ENCODE peak calls at places on chromosomes 7 and 10, in four cellular contexts. One of them, this sample, is unnamed.

GRCh38 chr10:84310470-84310869 is 17.9 kb upstream of the CCSER2 start:
- DNase-seq in K562: peak; percentile 53
- DNase-seq in GM12878: no peak
- DNase-seq in H1: no peak
- DNase-seq in this sample: no peak

GRCh38 chr10:114869500-114869899 is 47.9 kb downstream of the FHIP2A start:
- DNase-seq in K562: no peak
- DNase-seq in H1: no peak
- DNase-seq in GM12878: no peak
- DNase-seq in this sample: no peak

GRCh38 chr7:98394377-98394836 is 6.5 kb downstream of the BAIAP2L1 start:
- DNase-seq in K562: no peak
- DNase-seq in GM12878: no peak
- DNase-seq in H1: no peak
- DNase-seq in this sample: peak; percentile 34

GRCh38 chr7:86950360-86950759 is 109.1 kb downstream of the ELAPOR2 start:
- DNase-seq in K562: no peak
- DNase-seq in GM12878: no peak
- DNase-seq in H1: no peak
- DNase-seq in this sample: no peak

GRCh38 chr7:11404355-11404754 is 427.6 kb downstream of the THSD7A start:
- DNase-seq in H1: no peak
- DNase-seq in GM12878: no peak
- DNase-seq in K562: no peak
- DNase-seq in this sample: no peak

GRCh38 chr10:93751832-93752231 is 5.9 kb upstream of the LGI1 start:
- DNase-seq in K562: peak; percentile 5
- DNase-seq in GM12878: no peak
- DNase-seq in H1: no peak
- DNase-seq in this sample: peak; percentile 34

GRCh38 chr10:33901166-33901565 is 566.7 kb upstream of the NRP1 start:
- DNase-seq in GM12878: no peak
- DNase-seq in H1: no peak
- DNase-seq in K562: no peak
- DNase-seq in this sample: no peak

GRCh38 chr7:99393363-99394187 is 14.8 kb downstream of the PDAP1 start:
- DNase-seq in H1: peak; percentile 93
- DNase-seq in K562: no peak
- DNase-seq in GM12878: no peak
- DNase-seq in this sample: no peak

GRCh38 chr7:107966701-107967100 is 36.3 kb downstream of the LAMB1 start:
- DNase-seq in H1: no peak
- DNase-seq in K562: no peak
- DNase-seq in GM12878: no peak
- DNase-seq in this sample: no peak

GRCh38 chr7:151757274-151757673 is 119.6 kb downstream of the PRKAG2 start:
- DNase-seq in K562: no peak
- DNase-seq in GM12878: no peak
- DNase-seq in H1: no peak
- DNase-seq in this sample: no peak

GRCh38 chr10:30637881-30638467 is 8.4 kb upstream of the LYZL2 start:
- DNase-seq in K562: peak; percentile 24
- DNase-seq in H1: no peak
- DNase-seq in GM12878: no peak
- DNase-seq in this sample: peak; percentile 62

GRCh38 chr10:95097805-95098204 is 28.5 kb upstream of the CYP2C8 start:
- DNase-seq in H1: no peak
- DNase-seq in K562: no peak
- DNase-seq in GM12878: no peak
- DNase-seq in this sample: no peak

GRCh38 chr7:41967156-41967555 is 264.3 kb upstream of the INHBA start:
- DNase-seq in K562: no peak
- DNase-seq in H1: no peak
- DNase-seq in GM12878: no peak
- DNase-seq in this sample: no peak

GRCh38 chr7:104487642-104488041 is 159.2 kb downstream of the LHFPL3 start:
- DNase-seq in H1: no peak
- DNase-seq in GM12878: no peak
- DNase-seq in K562: no peak
- DNase-seq in this sample: no peak

GRCh38 chr7:28729685-28730084 is 228.4 kb downstream of the TRIL start:
- DNase-seq in H1: no peak
- DNase-seq in K562: no peak
- DNase-seq in GM12878: no peak
- DNase-seq in this sample: no peak

GRCh38 chr7:70693300-70693689 is 438.6 kb upstream of the GALNT17 start:
- DNase-seq in K562: no peak
- DNase-seq in GM12878: no peak
- DNase-seq in H1: no peak
- DNase-seq in this sample: no peak

GRCh38 chr7:137579913-137580640 is 236.5 kb upstream of the PTN start:
- DNase-seq in H1: no peak
- DNase-seq in K562: no peak
- DNase-seq in GM12878: no peak
- DNase-seq in this sample: no peak

GRCh38 chr10:63628526-63629362 is 107.5 kb downstream of the REEP3 start:
- DNase-seq in H1: no peak
- DNase-seq in K562: peak; percentile 80
- DNase-seq in GM12878: peak; percentile 72
- DNase-seq in this sample: peak; percentile 49

GRCh38 chr10:121823993-121824463 is 103.8 kb downstream of the ATE1 start:
- DNase-seq in GM12878: no peak
- DNase-seq in K562: peak; percentile 27
- DNase-seq in H1: no peak
- DNase-seq in this sample: peak; percentile 36

GRCh38 chr10:104109908-104110662 is 11.9 kb upstream of the SFR1 start:
- DNase-seq in H1: no peak
- DNase-seq in K562: peak; percentile 16
- DNase-seq in GM12878: peak; percentile 40
- DNase-seq in this sample: peak; percentile 90

GRCh38 chr10:82942572-82943091 is 1067.6 kb downstream of the NRG3 start:
- DNase-seq in H1: no peak
- DNase-seq in GM12878: no peak
- DNase-seq in K562: no peak
- DNase-seq in this sample: no peak

GRCh38 chr10:100109670-100110069 is 28.0 kb upstream of the CPN1 start:
- DNase-seq in GM12878: no peak
- DNase-seq in K562: no peak
- DNase-seq in H1: no peak
- DNase-seq in this sample: peak; percentile 28

GRCh38 chr10:71585579-71586092 is 133.9 kb downstream of the C10orf105 start:
- DNase-seq in GM12878: no peak
- DNase-seq in H1: no peak
- DNase-seq in K562: no peak
- DNase-seq in this sample: no peak

GRCh38 chr7:52323202-52323746 is 712.2 kb upstream of the POM121L12 start:
- DNase-seq in H1: no peak
- DNase-seq in K562: no peak
- DNase-seq in GM12878: no peak
- DNase-seq in this sample: no peak

GRCh38 chr7:21999896-22000295 is 54.2 kb upstream of the CDCA7L start:
- DNase-seq in H1: no peak
- DNase-seq in K562: no peak
- DNase-seq in GM12878: no peak
- DNase-seq in this sample: no peak

GRCh38 chr7:71290382-71290781 is 158.4 kb downstream of the GALNT17 start:
- DNase-seq in GM12878: no peak
- DNase-seq in K562: no peak
- DNase-seq in H1: no peak
- DNase-seq in this sample: no peak

GRCh38 chr10:26567349-26567721 is 129.2 kb downstream of the APBB1IP start:
- DNase-seq in K562: no peak
- DNase-seq in GM12878: no peak
- DNase-seq in H1: no peak
- DNase-seq in this sample: no peak

GRCh38 chr10:14481752-14482151 is 151.0 kb upstream of the FRMD4A start:
- DNase-seq in H1: no peak
- DNase-seq in K562: no peak
- DNase-seq in GM12878: no peak
- DNase-seq in this sample: no peak

GRCh38 chr7:124152859-124153692 is 120.2 kb upstream of the TMEM229A start:
- DNase-seq in K562: peak; percentile 9
- DNase-seq in GM12878: no peak
- DNase-seq in H1: no peak
- DNase-seq in this sample: peak; percentile 47

GRCh38 chr10:49400365-49400764 is 4.5 kb upstream of the DRGX start:
- DNase-seq in H1: no peak
- DNase-seq in K562: no peak
- DNase-seq in GM12878: no peak
- DNase-seq in this sample: no peak

GRCh38 chr7:7919449-7919945 is 49.1 kb upstream of the GLCCI1 start:
- DNase-seq in K562: no peak
- DNase-seq in GM12878: no peak
- DNase-seq in H1: no peak
- DNase-seq in this sample: no peak

GRCh38 chr7:133754718-133755117 is 372.4 kb upstream of the LRGUK start:
- DNase-seq in H1: no peak
- DNase-seq in GM12878: no peak
- DNase-seq in K562: no peak
- DNase-seq in this sample: no peak

GRCh38 chr7:155038335-155038734 is 31.8 kb upstream of the HTR5A start:
- DNase-seq in GM12878: no peak
- DNase-seq in K562: no peak
- DNase-seq in H1: no peak
- DNase-seq in this sample: no peak

DNA sequence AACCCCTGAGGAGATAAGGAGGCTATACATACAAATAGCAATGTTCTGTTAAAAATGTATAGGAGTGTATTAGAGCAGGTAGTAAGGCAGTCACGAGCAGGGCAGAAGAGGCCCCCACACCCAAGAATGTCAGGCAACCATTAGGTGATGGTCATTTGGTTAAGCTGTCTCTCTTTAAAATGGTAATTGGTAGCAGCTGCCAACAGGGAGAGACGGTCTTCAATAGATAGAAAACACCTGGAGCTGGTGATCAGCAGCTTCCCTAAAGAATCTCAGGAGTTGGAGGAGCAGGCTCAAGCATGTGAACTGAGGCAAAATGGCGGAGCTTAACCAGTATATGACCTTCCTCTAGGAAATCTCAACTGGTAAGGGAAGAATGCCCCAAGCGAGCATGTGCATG is 26.4 kb upstream of the HTR5A start:
- DNase-seq in GM12878: no peak
- DNase-seq in K562: no peak
- DNase-seq in H1: no peak
- DNase-seq in this sample: no peak
- TF ChIP-seq EGR1 in GM12878: no peak
- TF ChIP-seq EGR1 in K562: no peak
- TF ChIP-seq EGR1 in H1: no peak
- TF ChIP-seq EGR1 in this sample: no peak

GRCh38 chr7:156612930-156613329 is 27.6 kb upstream of the RNF32 start:
- DNase-seq in GM12878: peak; percentile 55
- DNase-seq in H1: no peak
- DNase-seq in K562: no peak
- DNase-seq in this sample: no peak

GRCh38 chr7:156610130-156610529 is 30.4 kb upstream of the RNF32 start:
- DNase-seq in H1: no peak
- DNase-seq in K562: no peak
- DNase-seq in GM12878: no peak
- DNase-seq in this sample: no peak

GRCh38 chr7:156610601-156611000 is 30.0 kb upstream of the RNF32 start:
- DNase-seq in K562: no peak
- DNase-seq in H1: no peak
- DNase-seq in GM12878: no peak
- DNase-seq in this sample: no peak

GRCh38 chr7:156609010-156609877 is 31.3 kb upstream of the RNF32 start:
- DNase-seq in GM12878: no peak
- DNase-seq in K562: peak; percentile 78
- DNase-seq in H1: no peak
- DNase-seq in this sample: no peak

DNA sequence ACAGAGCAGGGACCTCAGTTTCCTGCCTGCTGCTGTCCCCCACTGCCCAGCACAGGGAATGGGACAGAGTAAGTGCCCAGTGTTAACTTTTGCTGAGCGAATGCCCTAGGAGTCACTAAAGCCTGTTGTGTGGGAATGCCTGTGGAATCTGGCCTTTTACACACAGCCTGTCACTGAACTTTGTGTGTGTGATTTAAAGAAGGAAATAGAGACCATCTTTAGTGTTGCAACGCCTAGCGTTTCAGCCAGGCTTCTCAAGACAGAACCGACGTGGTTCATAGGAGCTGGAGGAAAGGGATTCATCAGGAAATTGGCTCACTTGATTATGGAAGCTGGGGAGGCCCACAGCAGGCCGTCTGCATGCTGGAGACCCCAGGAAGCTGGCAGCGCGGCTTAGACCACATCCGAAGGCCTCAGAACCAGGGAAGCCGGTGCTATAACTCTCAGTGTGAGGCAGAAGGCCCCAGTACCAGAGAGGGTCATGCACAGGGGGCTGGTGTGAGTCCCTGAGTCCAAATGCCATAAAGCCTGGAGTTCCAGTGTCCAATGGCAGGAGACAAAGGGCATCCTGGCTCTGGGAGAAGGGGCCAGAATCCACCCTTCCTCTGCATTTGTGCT is 29.1 kb upstream of the RNF32 start:
- DNase-seq in H1: no peak
- DNase-seq in GM12878: no peak
- DNase-seq in K562: no peak
- DNase-seq in this sample: no peak
- TF ChIP-seq EGR1 in H1: no peak
- TF ChIP-seq EGR1 in GM12878: no peak
- TF ChIP-seq EGR1 in K562: no peak
- TF ChIP-seq EGR1 in this sample: no peak

DNA sequence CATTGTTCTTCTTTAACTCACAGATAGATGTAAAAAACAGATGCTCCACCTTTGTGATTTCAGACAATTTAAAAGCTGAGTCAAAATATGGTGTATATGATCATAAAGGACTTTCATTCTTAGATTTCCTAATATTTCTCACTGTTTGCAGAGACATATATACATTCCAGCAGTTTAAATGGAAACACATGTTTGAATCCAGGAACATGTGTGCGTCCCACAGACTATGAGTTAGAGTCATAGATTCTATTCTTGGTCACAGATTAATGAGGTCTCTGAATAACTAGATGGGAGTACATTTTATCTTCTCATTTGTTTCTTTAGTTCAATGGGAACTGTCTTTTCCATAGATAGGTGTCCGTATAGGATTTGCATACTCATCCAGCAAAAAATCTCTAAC is 109.6 kb downstream of the BICC1 start:
- DNase-seq in H1: no peak
- DNase-seq in K562: no peak
- DNase-seq in GM12878: no peak
- DNase-seq in this sample: no peak
- TF ChIP-seq EGR1 in H1: no peak
- TF ChIP-seq EGR1 in K562: no peak
- TF ChIP-seq EGR1 in GM12878: no peak
- TF ChIP-seq EGR1 in this sample: no peak

DNA sequence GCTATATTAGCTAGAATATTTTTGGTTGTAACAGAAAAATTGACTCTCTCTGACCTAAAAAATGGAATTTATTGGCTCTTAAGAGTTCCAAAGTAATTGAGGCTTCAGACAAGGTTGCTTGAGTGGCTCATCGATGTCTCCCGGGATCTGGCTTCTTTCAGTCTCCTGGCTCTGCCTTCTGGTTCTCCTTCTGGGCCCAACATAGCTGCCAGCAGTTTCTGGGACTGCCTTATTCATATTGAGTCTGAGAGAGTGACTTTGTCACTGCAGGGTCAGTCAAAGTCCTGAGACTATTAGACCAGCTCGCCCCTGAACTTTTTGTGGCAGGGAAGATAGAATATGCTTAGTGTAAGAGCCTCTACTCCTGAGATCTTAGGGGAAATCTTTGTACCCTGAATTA is 94.0 kb downstream of the MMRN2 start:
- DNase-seq in K562: no peak
- DNase-seq in GM12878: no peak
- DNase-seq in H1: no peak
- DNase-seq in this sample: no peak
- TF ChIP-seq EGR1 in K562: no peak
- TF ChIP-seq EGR1 in GM12878: no peak
- TF ChIP-seq EGR1 in H1: no peak
- TF ChIP-seq EGR1 in this sample: no peak

This sample was measured in HCT116.